ENCODE peak calls at places on chromosomes 16 and 17, in seven cellular contexts. K is activated CD8-positive, alpha-beta T cell treated with anti-CD3 and anti-CD28 coated beads for 36 hours; M is left ventricle myocardium inferior; G is H1; E is gastrocnemius medialis; V is GM06990; A is B cell. P is an unnamed sample.
A peak's percentile ranks its signal among the peaks of the same experiment; 100 is the strongest.

GRCh38 chr16:10385725-10386516 is at the start of gene ATF7IP2:
- DNase-seq in K (peak; percentile 96), M (peak; percentile 92), G (peak; percentile 89), E (peak; percentile 48), V (peak; percentile 91), A (peak; percentile 88), P (peak; percentile 88)

GRCh38 chr16:29850998-29851397 is 12.0 kb downstream of the CDIPT start:
- DNase-seq in K (no peak), M (no peak), G (no peak), E (no peak), V (no peak), A (no peak), P (no peak)

GRCh38 chr17:37490638-37491614 is 1.2 kb downstream of the DUSP14 start:
- DNase-seq in K (peak; percentile 34), M (peak; percentile 26), G (no peak), E (peak; percentile 59), V (no peak), A (no peak), P (peak; percentile 34)

GRCh38 chr17:75365009-75365930 is 40.2 kb downstream of the GRB2 start:
- DNase-seq in K (no peak), M (no peak), G (no peak), E (no peak), V (peak; percentile 54), A (no peak), P (no peak)

GRCh38 chr17:55466671-55467070 is 44.6 kb downstream of the SMIM36 start:
- DNase-seq in K (no peak), M (no peak), G (peak; percentile 34), E (no peak), V (peak; percentile 33), A (no peak), P (no peak)

GRCh38 chr16:6068063-6068462 is 970.5 kb upstream of the EEF2KMT start:
- DNase-seq in K (no peak), M (no peak), G (no peak), E (no peak), V (no peak), A (no peak), P (no peak)

GRCh38 chr16:47631131-47631530 is 170.0 kb downstream of the PHKB start:
- DNase-seq in K (no peak), M (no peak), G (no peak), E (no peak), V (no peak), A (no peak), P (no peak)

GRCh38 chr17:82866521-82867214 is 26.8 kb upstream of the ZNF750 start:
- DNase-seq in K (no peak), M (no peak), G (no peak), E (peak; percentile 68), V (no peak), A (no peak), P (no peak)

GRCh38 chr17:39738568-39738901 is 797 bp downstream of the GRB7 start:
- DNase-seq in K (peak; percentile 80), M (no peak), G (no peak), E (no peak), V (no peak), A (peak; percentile 77), P (peak; percentile 30)

GRCh38 chr17:50661795-50662391 is 27.2 kb downstream of the ABCC3 start:
- DNase-seq in K (peak; percentile 37), M (no peak), G (no peak), E (peak; percentile 41), V (no peak), A (no peak), P (no peak)

GRCh38 chr16:13098536-13098935 is 197.1 kb downstream of the SHISA9 start:
- DNase-seq in K (no peak), M (no peak), G (no peak), E (no peak), V (peak; percentile 20), A (no peak), P (no peak)

GRCh38 chr17:1612400-1612799 is 16.2 kb downstream of the SLC43A2 start:
- DNase-seq in K (no peak), M (no peak), G (no peak), E (no peak), V (no peak), A (no peak), P (no peak)

GRCh38 chr17:1621273-1621954 is 7.2 kb downstream of the SLC43A2 start:
- DNase-seq in K (no peak), M (no peak), G (no peak), E (no peak), V (no peak), A (no peak), P (peak; percentile 13)

GRCh38 chr17:1623057-1623456 is 5.6 kb downstream of the SLC43A2 start:
- DNase-seq in K (no peak), M (no peak), G (no peak), E (no peak), V (no peak), A (no peak), P (no peak)

GRCh38 chr17:1620486-1620885 is 8.1 kb downstream of the SLC43A2 start:
- DNase-seq in K (no peak), M (no peak), G (no peak), E (no peak), V (no peak), A (no peak), P (no peak)

GRCh38 chr17:1617620-1618174 is 10.9 kb downstream of the SLC43A2 start:
- DNase-seq in K (no peak), M (no peak), G (no peak), E (peak; percentile 28), V (no peak), A (no peak), P (no peak)
- TF ChIP-seq CTCF in K (no peak), M (no peak), G (no peak), E (no peak), V (no peak), A (no peak), P (no peak)

GRCh38 chr16:4272114-4272954 is 489 bp downstream of the TFAP4 start:
- DNase-seq in K (no peak), M (peak; percentile 61), G (no peak), E (peak; percentile 56), V (peak; percentile 68), A (peak; percentile 84), P (peak; percentile 77)
- TF ChIP-seq CTCF in K (no peak), M (no peak), G (no peak), E (no peak), V (no peak), A (peak; percentile 4), P (no peak)

GRCh38 chr16:58127634-58128033 is 1.5 kb downstream of the CFAP20 start:
- DNase-seq in K (no peak), M (no peak), G (no peak), E (no peak), V (no peak), A (no peak), P (no peak)
- TF ChIP-seq CTCF in K (no peak), M (peak; percentile 31), G (no peak), E (no peak), V (peak; percentile 4), A (no peak), P (no peak)

DNA sequence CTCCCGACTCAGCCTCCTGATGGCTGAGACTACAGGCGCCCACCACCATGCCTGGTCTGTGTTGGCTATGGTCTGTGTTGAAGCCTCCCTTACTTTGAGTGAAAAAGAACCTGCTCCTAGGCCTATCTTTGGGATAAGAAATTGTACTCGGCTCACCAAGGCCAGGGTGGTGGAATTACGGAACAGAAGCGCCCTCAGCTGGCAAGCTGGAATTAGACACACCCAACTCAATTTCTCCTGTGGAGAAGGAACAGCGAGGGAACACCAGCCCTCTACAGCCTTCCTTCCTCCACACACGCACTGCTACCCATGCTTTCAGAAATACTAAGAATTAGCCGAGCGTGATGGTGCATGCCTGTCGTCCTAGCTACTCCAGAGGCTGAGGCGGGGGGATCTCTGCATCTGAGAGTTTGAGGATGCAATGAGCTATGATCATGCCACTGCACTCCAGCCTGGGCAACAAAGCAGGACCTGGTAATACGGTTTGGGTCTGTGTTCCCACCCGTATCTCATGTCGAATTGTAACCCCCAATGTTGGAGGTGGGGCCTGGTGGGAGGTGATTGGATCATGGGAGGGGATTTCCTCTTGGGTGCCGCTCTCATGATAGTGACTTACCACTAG is 40.1 kb upstream of the RBBP6 start:
- DNase-seq in K (peak; percentile 35), M (no peak), G (peak; percentile 44), E (no peak), V (no peak), A (no peak), P (peak; percentile 53)
- TF ChIP-seq CTCF in K (no peak), M (peak; percentile 49), G (peak; percentile 92), E (no peak), V (peak; percentile 62), A (no peak), P (peak; percentile 49)

GRCh38 chr16:28139530-28139929 is 72.2 kb downstream of the XPO6 start:
- DNase-seq in K (no peak), M (no peak), G (no peak), E (no peak), V (no peak), A (no peak), P (no peak)
- TF ChIP-seq CTCF in K (no peak), M (peak; percentile 8), G (no peak), E (no peak), V (no peak), A (peak; percentile 16), P (no peak)

DNA sequence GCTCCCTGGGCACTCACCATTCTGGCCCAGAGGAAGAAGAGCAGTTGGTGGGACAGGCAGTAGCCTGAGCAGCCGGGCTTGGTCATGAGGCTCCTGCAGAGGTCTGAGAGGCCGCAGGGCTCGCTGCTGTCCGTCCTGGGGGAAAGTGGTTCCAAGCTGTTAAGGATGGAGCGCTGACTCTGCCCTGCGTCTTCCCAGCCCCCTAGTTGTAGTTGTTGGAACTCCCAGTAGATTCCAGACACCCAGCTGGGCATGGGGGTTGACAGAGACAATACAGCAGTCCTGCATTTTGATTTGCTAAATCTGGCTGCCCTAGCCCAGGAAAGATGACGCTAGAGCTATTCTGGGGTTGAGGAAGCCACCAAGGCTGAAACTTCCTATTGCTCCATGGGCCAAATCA is 7.3 kb downstream of the C16orf89 start:
- DNase-seq in K (no peak), M (no peak), G (no peak), E (no peak), V (no peak), A (no peak), P (peak; percentile 33)
- TF ChIP-seq CTCF in K (no peak), M (no peak), G (peak; percentile 62), E (no peak), V (no peak), A (no peak), P (no peak)

DNA sequence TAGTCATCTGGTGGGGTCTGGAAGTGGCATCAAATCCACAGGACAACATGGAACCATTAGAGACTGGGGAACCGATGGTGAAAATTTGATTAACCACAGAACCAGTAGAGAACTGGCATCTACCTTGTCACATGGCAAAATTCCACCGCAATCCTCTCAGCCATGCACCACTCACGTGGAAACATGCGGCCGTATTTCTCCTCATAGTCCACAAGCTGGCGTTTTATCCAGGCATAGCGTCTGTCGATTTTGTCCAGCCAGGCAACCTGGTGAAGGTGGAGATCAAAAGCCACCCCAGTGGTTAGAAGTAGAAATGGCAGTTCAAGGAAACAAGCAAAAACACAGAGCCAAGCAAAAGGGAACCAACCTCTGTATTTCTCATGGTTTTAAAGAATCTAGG is 87.6 kb downstream of the VPS53 start:
- DNase-seq in K (no peak), M (no peak), G (no peak), E (no peak), V (no peak), A (no peak), P (no peak)
- TF ChIP-seq CTCF in K (no peak), M (no peak), G (peak; percentile 16), E (no peak), V (no peak), A (no peak), P (no peak)

GRCh38 chr16:2046889-2047329 is 725 bp downstream of the NTHL1 start:
- DNase-seq in K (no peak), M (no peak), G (no peak), E (no peak), V (no peak), A (no peak), P (no peak)
- TF ChIP-seq CTCF in K (no peak), M (no peak), G (no peak), E (no peak), V (no peak), A (no peak), P (no peak)

GRCh38 chr16:85286970-85287814 is 174.9 kb upstream of the CIBAR2 start:
- DNase-seq in K (no peak), M (peak; percentile 52), G (no peak), E (peak; percentile 78), V (no peak), A (no peak), P (peak; percentile 49)
- TF ChIP-seq CTCF in K (no peak), M (no peak), G (no peak), E (no peak), V (no peak), A (no peak), P (no peak)

P was measured in nephron progenitor cell.